ENCODE peak calls at places on chromosome 22, in six cellular contexts. Y is effector memory CD4-positive, alpha-beta T cell; K is hepatocyte; B is CD8-positive, alpha-beta memory T cell; T is stomach; L is H9. D is an unnamed sample. For H3K4me1, the result is how much of the 10 kb centered on the place peaks cover.

GRCh38 chr22:45612451-45612901 is 59.2 kb upstream of the ATXN10 start:
- DNase-seq in Y (no peak), K (no peak), B (peak), T (no peak), L (no peak), D (peak)

GRCh38 chr22:23137468-23137867 is 4.3 kb downstream of the RSPH14 start:
- DNase-seq in Y (no peak), K (no peak), B (no peak), T (no peak), L (no peak), D (no peak)

GRCh38 chr22:29258407-29259252 is 9.2 kb downstream of the RHBDD3 start:
- DNase-seq in Y (no peak), K (no peak), B (no peak), T (no peak), L (no peak), D (no peak)

GRCh38 chr22:47782461-47783075 is 1020.1 kb downstream of the TBC1D22A start:
- DNase-seq in Y (no peak), K (no peak), B (no peak), T (no peak), L (no peak), D (no peak)

GRCh38 chr22:36197065-36197440 is 4.6 kb downstream of the APOL4 start:
- DNase-seq in Y (no peak), K (peak), B (no peak), T (no peak), L (peak), D (peak)

GRCh38 chr22:36641902-36642640 is 61.5 kb downstream of the CACNG2 start:
- DNase-seq in Y (no peak), K (peak), B (no peak), T (no peak), L (no peak), D (no peak)

GRCh38 chr22:36985490-36985889 is 33.8 kb downstream of the TST start:
- DNase-seq in Y (no peak), K (no peak), B (no peak), T (no peak), L (no peak), D (no peak)

GRCh38 chr22:23404689-23405365 is 175.3 kb downstream of the IGLL1 start:
- DNase-seq in Y (no peak), K (no peak), B (no peak), T (peak), L (peak), D (no peak)

GRCh38 chr22:48146426-48146825 is 1384.0 kb downstream of the TBC1D22A start:
- DNase-seq in Y (no peak), K (no peak), B (no peak), T (no peak), L (no peak), D (no peak)

GRCh38 chr22:36294801-36295200 is 41.9 kb downstream of the APOL1 start:
- DNase-seq in Y (no peak), K (no peak), B (no peak), T (no peak), L (no peak), D (no peak)

GRCh38 chr22:40642316-40642715 is 5.8 kb upstream of the MRTFA start:
- DNase-seq in Y (no peak), K (no peak), B (no peak), T (no peak), L (no peak), D (no peak)

GRCh38 chr22:37121887-37122591 is 12.5 kb upstream of the TMPRSS6 start:
- DNase-seq in Y (peak), K (peak), B (peak), T (peak), L (peak), D (no peak)

GRCh38 chr22:43925433-43926348 is 2.1 kb downstream of the PNPLA3 start:
- DNase-seq in Y (no peak), K (peak), B (no peak), T (no peak), L (peak), D (peak)

GRCh38 chr22:21726650-21727049 is 8.9 kb downstream of the YPEL1 start:
- DNase-seq in Y (no peak), K (peak), B (peak), T (no peak), L (peak), D (peak)
- H3K4me1 ChIP-seq in Y (under half), K (under half), B (under half), T (under half), L (under half), D (under half)

GRCh38 chr22:38481162-38481870 is 13.4 kb downstream of the KDELR3 start:
- DNase-seq in Y (no peak), K (no peak), B (no peak), T (no peak), L (no peak), D (no peak)

GRCh38 chr22:38482662-38483308 is 14.9 kb downstream of the KDELR3 start:
- DNase-seq in Y (no peak), K (no peak), B (no peak), T (no peak), L (no peak), D (no peak)

GRCh38 chr22:38481871-38482332 is 14.0 kb downstream of the KDELR3 start:
- DNase-seq in Y (no peak), K (no peak), B (no peak), T (no peak), L (no peak), D (no peak)

GRCh38 chr22:38485783-38486182 is 17.9 kb downstream of the KDELR3 start:
- DNase-seq in Y (no peak), K (no peak), B (no peak), T (no peak), L (no peak), D (no peak)

GRCh38 chr22:38484244-38484643 is 16.3 kb downstream of the KDELR3 start:
- DNase-seq in Y (no peak), K (no peak), B (no peak), T (no peak), L (no peak), D (no peak)
- H3K27ac ChIP-seq in Y (no peak), K (no peak), B (no peak), T (no peak), L (no peak), D (no peak)

GRCh38 chr22:49953680-49954344 is 6.8 kb upstream of the PIM3 start:
- DNase-seq in Y (no peak), K (no peak), B (no peak), T (no peak), L (no peak), D (no peak)
- H3K4me1 ChIP-seq in Y (under half), K (half or more), B (under half), T (half or more), L (under half), D (half or more)

DNA sequence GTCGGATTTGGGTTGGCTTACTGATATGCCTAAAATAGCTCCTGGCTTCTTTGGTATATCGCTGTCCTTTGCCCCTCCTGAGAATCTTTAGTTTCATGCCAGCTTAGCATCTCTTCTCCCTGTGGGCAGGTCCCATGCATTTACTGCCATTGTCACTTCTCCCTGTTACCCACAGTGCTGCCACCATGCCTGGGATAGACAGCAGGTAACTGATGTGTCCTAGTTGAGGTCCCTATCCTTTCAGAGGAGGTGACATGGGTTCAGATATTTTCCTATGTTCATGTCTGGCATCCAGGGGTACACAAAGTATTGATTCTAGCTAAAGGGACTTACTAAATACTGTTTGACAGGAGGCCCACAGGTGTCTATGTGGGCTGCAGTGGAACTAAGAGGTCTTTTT is 8.3 kb downstream of the TIMP3 start:
- DNase-seq in Y (no peak), K (no peak), B (no peak), T (no peak), L (no peak), D (no peak)
- H3K27ac ChIP-seq in Y (no peak), K (peak), B (no peak), T (no peak), L (no peak), D (no peak)

GRCh38 chr22:26672060-26672471 is 14.7 kb downstream of the MIAT start:
- DNase-seq in Y (peak), K (no peak), B (no peak), T (no peak), L (no peak), D (no peak)

GRCh38 chr22:26671317-26672059 is 14.1 kb downstream of the MIAT start:
- DNase-seq in Y (peak), K (no peak), B (peak), T (peak), L (no peak), D (peak)

GRCh38 chr22:26672590-26673468 is 15.4 kb downstream of the MIAT start:
- DNase-seq in Y (peak), K (peak), B (peak), T (peak), L (peak), D (peak)

GRCh38 chr22:26674211-26675190 is 17.1 kb downstream of the MIAT start:
- DNase-seq in Y (no peak), K (no peak), B (peak), T (no peak), L (no peak), D (no peak)

DNA sequence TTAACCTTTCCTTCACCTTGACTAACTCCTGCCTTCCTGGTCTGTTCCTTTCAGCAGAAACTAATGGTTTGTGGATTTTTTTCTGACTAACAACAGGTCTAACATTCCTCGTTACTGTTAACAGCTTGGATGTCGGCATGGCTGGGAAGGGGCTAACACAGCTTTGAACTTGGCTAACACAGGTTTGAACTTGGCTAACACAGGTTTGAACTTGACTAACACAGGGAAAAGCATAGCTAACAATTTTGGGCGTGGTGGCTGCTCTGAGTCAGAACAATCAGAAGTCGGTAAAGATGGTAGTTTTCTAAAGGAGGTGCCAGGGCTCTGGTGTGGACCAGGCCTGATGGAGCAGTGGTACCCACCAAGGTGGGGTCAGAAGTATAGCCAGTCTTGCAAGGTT is 16.1 kb downstream of the MIAT start:
- DNase-seq in Y (no peak), K (peak), B (no peak), T (no peak), L (no peak), D (no peak)
- H3K4me1 ChIP-seq in Y (half or more), K (under half), B (half or more), T (under half), L (under half), D (under half)

D was measured in SJCRH30.